ENCODE peak calls at places on chromosomes 13 and 19, in ten cellular contexts. D is Right ventricle myocardium superior; J is GM04504; S is fibroblast of lung; R is heart left ventricle; P is amygdala; Z is lower lobe of right lung; O is GM23338; M is G401; W is stimulated activated CD4-positive, alpha-beta T cell treated with anti-CD3 and anti-CD28 coated beads, Interleukin-1b, Interleukin-23, amount 100 ng/mL, for 1 hour. V is an unnamed sample.

GRCh38 chr19:15456871-15457700 is 7.3 kb downstream of the RASAL3 start:
- DNase-seq in D (no peak), J (no peak), S (no peak), R (no peak), P (no peak), Z (no peak), O (peak; percentile 99), M (no peak), W (no peak), V (peak; percentile 99)

GRCh38 chr19:49264258-49264657 is 60.7 kb downstream of the SLC6A16 start:
- DNase-seq in D (no peak), J (no peak), S (no peak), R (no peak), P (no peak), Z (no peak), O (no peak), M (no peak), W (no peak), V (no peak)

GRCh38 chr13:66693656-66694055 is 536.5 kb downstream of the PCDH9 start:
- DNase-seq in D (no peak), J (no peak), S (peak; percentile 5), R (no peak), P (no peak), Z (no peak), O (no peak), M (peak; percentile 24), W (no peak), V (no peak)

GRCh38 chr13:48156466-48156865 is 61.6 kb upstream of the MED4 start:
- DNase-seq in D (peak; percentile 54), J (no peak), S (no peak), R (peak; percentile 49), P (no peak), Z (no peak), O (peak; percentile 29), M (no peak), W (peak; percentile 51), V (no peak)

GRCh38 chr19:13825489-13826475 is 30.5 kb downstream of the ZSWIM4 start:
- DNase-seq in D (no peak), J (no peak), S (no peak), R (no peak), P (no peak), Z (no peak), O (peak; percentile 96), M (peak; percentile 16), W (no peak), V (peak; percentile 96)

GRCh38 chr19:40589723-40590429 is 11.3 kb upstream of the LTBP4 start:
- DNase-seq in D (no peak), J (no peak), S (no peak), R (no peak), P (no peak), Z (no peak), O (no peak), M (no peak), W (no peak), V (no peak)

GRCh38 chr13:111531505-111531904 is 211.1 kb downstream of the TEX29 start:
- DNase-seq in D (no peak), J (no peak), S (no peak), R (no peak), P (no peak), Z (no peak), O (no peak), M (peak; percentile 25), W (no peak), V (no peak)

GRCh38 chr13:28297341-28297740 is 159.0 kb downstream of the PAN3 start:
- DNase-seq in D (no peak), J (peak; percentile 25), S (peak; percentile 6), R (no peak), P (no peak), Z (no peak), O (peak; percentile 80), M (no peak), W (no peak), V (peak; percentile 49)

GRCh38 chr19:41431426-41432386 is 4.5 kb upstream of the B3GNT8 start:
- DNase-seq in D (peak; percentile 85), J (no peak), S (no peak), R (peak; percentile 92), P (no peak), Z (peak; percentile 57), O (peak; percentile 51), M (peak; percentile 17), W (no peak), V (no peak)

GRCh38 chr19:30718014-30718413 is 345.8 kb downstream of the ZNF536 start:
- DNase-seq in D (no peak), J (no peak), S (no peak), R (no peak), P (no peak), Z (no peak), O (no peak), M (no peak), W (no peak), V (no peak)

GRCh38 chr13:83935566-83935965 is 53.3 kb upstream of the SLITRK1 start:
- DNase-seq in D (no peak), J (no peak), S (no peak), R (no peak), P (no peak), Z (no peak), O (no peak), M (no peak), W (no peak), V (no peak)

GRCh38 chr19:13036366-13036976 is 41.2 kb downstream of the NFIX start:
- DNase-seq in D (no peak), J (no peak), S (peak; percentile 85), R (peak; percentile 54), P (no peak), Z (peak; percentile 72), O (no peak), M (peak; percentile 70), W (no peak), V (no peak)

GRCh38 chr19:18861235-18861634 is 29.5 kb downstream of the UPF1 start:
- DNase-seq in D (no peak), J (no peak), S (no peak), R (no peak), P (no peak), Z (no peak), O (no peak), M (no peak), W (no peak), V (no peak)

GRCh38 chr13:112106467-112107141 is 39.7 kb downstream of the SOX1 start:
- DNase-seq in D (no peak), J (no peak), S (no peak), R (no peak), P (peak; percentile 21), Z (no peak), O (peak; percentile 68), M (no peak), W (no peak), V (peak; percentile 79)

GRCh38 chr13:113458218-113459065 is 5.2 kb upstream of the ADPRHL1 start:
- DNase-seq in D (no peak), J (no peak), S (peak; percentile 42), R (peak; percentile 65), P (no peak), Z (no peak), O (peak; percentile 59), M (no peak), W (no peak), V (peak; percentile 79)

GRCh38 chr19:18859676-18860301 is 28.0 kb downstream of the UPF1 start:
- DNase-seq in D (no peak), J (no peak), S (no peak), R (peak; percentile 55), P (no peak), Z (peak; percentile 36), O (no peak), M (peak; percentile 76), W (no peak), V (no peak)

GRCh38 chr13:60671386-60671785 is 274.4 kb downstream of the TDRD3 start:
- DNase-seq in D (no peak), J (no peak), S (no peak), R (no peak), P (no peak), Z (no peak), O (no peak), M (no peak), W (no peak), V (no peak)

GRCh38 chr13:32632343-32632910 is 46.2 kb downstream of the PDS5B start:
- DNase-seq in D (no peak), J (no peak), S (no peak), R (no peak), P (no peak), Z (no peak), O (no peak), M (no peak), W (no peak), V (no peak)

GRCh38 chr19:33804021-33804799 is 7.5 kb downstream of the KCTD15 start:
- DNase-seq in D (peak; percentile 79), J (peak; percentile 55), S (peak; percentile 85), R (peak; percentile 73), P (peak; percentile 39), Z (no peak), O (no peak), M (peak; percentile 43), W (no peak), V (no peak)

GRCh38 chr19:40422428-40423226 is 3.2 kb downstream of the SERTAD1 start:
- DNase-seq in D (no peak), J (no peak), S (no peak), R (peak; percentile 17), P (no peak), Z (no peak), O (no peak), M (no peak), W (no peak), V (peak; percentile 20)

GRCh38 chr19:53785196-53785889 is 38.8 kb downstream of the NLRP12 start:
- DNase-seq in D (no peak), J (no peak), S (no peak), R (no peak), P (no peak), Z (no peak), O (peak; percentile 86), M (no peak), W (no peak), V (no peak)

GRCh38 chr13:79604752-79605151 is 123.8 kb downstream of the NDFIP2 start:
- DNase-seq in D (no peak), J (no peak), S (no peak), R (no peak), P (no peak), Z (no peak), O (peak; percentile 6), M (no peak), W (no peak), V (no peak)

GRCh38 chr19:39987167-39987566 is 9.7 kb upstream of the ZNF546 start:
- DNase-seq in D (no peak), J (no peak), S (no peak), R (no peak), P (no peak), Z (no peak), O (no peak), M (no peak), W (no peak), V (no peak)

GRCh38 chr19:43372462-43372861 is 19.0 kb downstream of the CD177 start:
- DNase-seq in D (no peak), J (no peak), S (peak; percentile 6), R (no peak), P (no peak), Z (no peak), O (no peak), M (no peak), W (no peak), V (no peak)

GRCh38 chr19:55210120-55210493 is 806 bp upstream of the PTPRH start:
- DNase-seq in D (no peak), J (peak; percentile 89), S (peak; percentile 98), R (no peak), P (no peak), Z (no peak), O (no peak), M (no peak), W (no peak), V (no peak)

GRCh38 chr13:19863323-19864017 is at the start of gene ZMYM5:
- DNase-seq in D (peak; percentile 99), J (peak; percentile 99), S (peak; percentile 100), R (peak; percentile 99), P (peak; percentile 98), Z (peak; percentile 99), O (peak; percentile 98), M (peak; percentile 99), W (peak; percentile 86), V (peak; percentile 99)

GRCh38 chr19:54379187-54379678 is 14.5 kb upstream of the LAIR1 start:
- DNase-seq in D (no peak), J (no peak), S (no peak), R (no peak), P (no peak), Z (no peak), O (no peak), M (no peak), W (no peak), V (no peak)

GRCh38 chr19:3827306-3827705 is 41.1 kb upstream of the MATK start:
- DNase-seq in D (no peak), J (no peak), S (no peak), R (no peak), P (no peak), Z (no peak), O (no peak), M (no peak), W (no peak), V (peak; percentile 51)